ENCODE peak calls at places on chromosomes 6 and 20, in seven cellular contexts. One of them, this sample, is unnamed.

GRCh38 chr6:14647311-14647710 is 529.7 kb downstream of the CD83 start:
- DNase-seq in adrenal gland: no peak
- DNase-seq in tibial nerve: no peak
- DNase-seq in gastrocnemius medialis: peak; percentile 26
- DNase-seq in uterus: no peak
- DNase-seq in endothelial cell of umbilical vein: no peak
- DNase-seq in IMR-90: no peak
- DNase-seq in this sample: no peak

GRCh38 chr20:37142708-37143107 is 36.4 kb upstream of the RPN2 start:
- DNase-seq in gastrocnemius medialis: no peak
- DNase-seq in endothelial cell of umbilical vein: no peak
- DNase-seq in IMR-90: peak; percentile 6
- DNase-seq in uterus: no peak
- DNase-seq in adrenal gland: no peak
- DNase-seq in tibial nerve: no peak
- DNase-seq in this sample: no peak

GRCh38 chr6:75204222-75204958 is 1.5 kb downstream of the COL12A1 start:
- DNase-seq in adrenal gland: peak; percentile 57
- DNase-seq in tibial nerve: peak; percentile 74
- DNase-seq in endothelial cell of umbilical vein: peak; percentile 90
- DNase-seq in uterus: peak; percentile 86
- DNase-seq in gastrocnemius medialis: peak; percentile 58
- DNase-seq in IMR-90: peak; percentile 96
- DNase-seq in this sample: peak; percentile 66

GRCh38 chr6:169849396-169849795 is 98.0 kb downstream of the ERMARD start:
- DNase-seq in IMR-90: no peak
- DNase-seq in adrenal gland: no peak
- DNase-seq in gastrocnemius medialis: no peak
- DNase-seq in uterus: no peak
- DNase-seq in endothelial cell of umbilical vein: no peak
- DNase-seq in tibial nerve: no peak
- DNase-seq in this sample: no peak

GRCh38 chr20:63064745-63065711 is 58.3 kb upstream of the BHLHE23 start:
- DNase-seq in endothelial cell of umbilical vein: no peak
- DNase-seq in adrenal gland: no peak
- DNase-seq in IMR-90: no peak
- DNase-seq in uterus: no peak
- DNase-seq in gastrocnemius medialis: peak; percentile 1
- DNase-seq in tibial nerve: no peak
- DNase-seq in this sample: peak; percentile 39

GRCh38 chr20:21259346-21259745 is 43.8 kb upstream of the XRN2 start:
- DNase-seq in endothelial cell of umbilical vein: no peak
- DNase-seq in uterus: no peak
- DNase-seq in tibial nerve: no peak
- DNase-seq in gastrocnemius medialis: no peak
- DNase-seq in adrenal gland: no peak
- DNase-seq in IMR-90: no peak
- DNase-seq in this sample: no peak

GRCh38 chr6:64084201-64084663 is 448.6 kb downstream of the PHF3 start:
- DNase-seq in uterus: no peak
- DNase-seq in gastrocnemius medialis: no peak
- DNase-seq in adrenal gland: no peak
- DNase-seq in IMR-90: no peak
- DNase-seq in tibial nerve: no peak
- DNase-seq in endothelial cell of umbilical vein: no peak
- DNase-seq in this sample: no peak

GRCh38 chr6:19394687-19395086 is 442.5 kb upstream of the ID4 start:
- DNase-seq in endothelial cell of umbilical vein: no peak
- DNase-seq in tibial nerve: no peak
- DNase-seq in adrenal gland: no peak
- DNase-seq in gastrocnemius medialis: no peak
- DNase-seq in uterus: no peak
- DNase-seq in IMR-90: no peak
- DNase-seq in this sample: no peak

GRCh38 chr6:46790359-46790874 is 2.8 kb upstream of the MEP1A start:
- DNase-seq in uterus: no peak
- DNase-seq in endothelial cell of umbilical vein: no peak
- DNase-seq in adrenal gland: no peak
- DNase-seq in tibial nerve: no peak
- DNase-seq in IMR-90: no peak
- DNase-seq in gastrocnemius medialis: no peak
- DNase-seq in this sample: no peak

GRCh38 chr6:168045141-168045691 is 33.8 kb downstream of the FRMD1 start:
- DNase-seq in adrenal gland: no peak
- DNase-seq in gastrocnemius medialis: no peak
- DNase-seq in uterus: no peak
- DNase-seq in endothelial cell of umbilical vein: no peak
- DNase-seq in IMR-90: no peak
- DNase-seq in tibial nerve: no peak
- DNase-seq in this sample: no peak

GRCh38 chr6:24924956-24925355 is 10.8 kb downstream of the RIPOR2 start:
- DNase-seq in adrenal gland: no peak
- DNase-seq in IMR-90: no peak
- DNase-seq in gastrocnemius medialis: no peak
- DNase-seq in endothelial cell of umbilical vein: no peak
- DNase-seq in uterus: no peak
- DNase-seq in tibial nerve: no peak
- DNase-seq in this sample: no peak

GRCh38 chr6:138429731-138430130 is 25.7 kb downstream of the HEBP2 start:
- DNase-seq in tibial nerve: no peak
- DNase-seq in endothelial cell of umbilical vein: no peak
- DNase-seq in adrenal gland: no peak
- DNase-seq in uterus: no peak
- DNase-seq in IMR-90: peak; percentile 15
- DNase-seq in gastrocnemius medialis: no peak
- DNase-seq in this sample: no peak

GRCh38 chr6:144339859-144340452 is 54.8 kb downstream of the UTRN start:
- DNase-seq in gastrocnemius medialis: no peak
- DNase-seq in tibial nerve: no peak
- DNase-seq in uterus: no peak
- DNase-seq in adrenal gland: no peak
- DNase-seq in endothelial cell of umbilical vein: no peak
- DNase-seq in IMR-90: no peak
- DNase-seq in this sample: no peak

GRCh38 chr6:29631860-29632731 is 887 bp downstream of the GABBR1 start:
- DNase-seq in endothelial cell of umbilical vein: peak; percentile 36
- DNase-seq in adrenal gland: peak; percentile 46
- DNase-seq in gastrocnemius medialis: peak; percentile 24
- DNase-seq in uterus: peak; percentile 83
- DNase-seq in tibial nerve: peak; percentile 27
- DNase-seq in IMR-90: peak; percentile 55
- DNase-seq in this sample: peak; percentile 64

GRCh38 chr6:15508363-15509330 is 154.2 kb downstream of the DTNBP1 start:
- DNase-seq in uterus: no peak
- DNase-seq in endothelial cell of umbilical vein: no peak
- DNase-seq in adrenal gland: no peak
- DNase-seq in IMR-90: peak; percentile 16
- DNase-seq in gastrocnemius medialis: peak; percentile 10
- DNase-seq in tibial nerve: no peak
- DNase-seq in this sample: no peak

GRCh38 chr6:52417675-52418111 is 2.4 kb upstream of the EFHC1 start:
- DNase-seq in gastrocnemius medialis: no peak
- DNase-seq in adrenal gland: no peak
- DNase-seq in endothelial cell of umbilical vein: peak; percentile 89
- DNase-seq in tibial nerve: no peak
- DNase-seq in uterus: no peak
- DNase-seq in IMR-90: peak; percentile 68
- DNase-seq in this sample: no peak

GRCh38 chr6:91268941-91269340 is 682.1 kb upstream of the MAP3K7 start:
- DNase-seq in tibial nerve: no peak
- DNase-seq in uterus: no peak
- DNase-seq in adrenal gland: no peak
- DNase-seq in IMR-90: no peak
- DNase-seq in gastrocnemius medialis: no peak
- DNase-seq in endothelial cell of umbilical vein: no peak
- DNase-seq in this sample: no peak

GRCh38 chr6:148857817-148858390 is 111.1 kb downstream of the UST start:
- DNase-seq in uterus: no peak
- DNase-seq in endothelial cell of umbilical vein: no peak
- DNase-seq in tibial nerve: no peak
- DNase-seq in adrenal gland: no peak
- DNase-seq in IMR-90: peak; percentile 95
- DNase-seq in gastrocnemius medialis: no peak
- DNase-seq in this sample: no peak

GRCh38 chr6:137763436-137763835 is 103.6 kb upstream of the TNFAIP3 start:
- DNase-seq in gastrocnemius medialis: no peak
- DNase-seq in IMR-90: no peak
- DNase-seq in adrenal gland: no peak
- DNase-seq in endothelial cell of umbilical vein: no peak
- DNase-seq in uterus: no peak
- DNase-seq in tibial nerve: no peak
- DNase-seq in this sample: no peak

GRCh38 chr6:118719351-118720124 is 68.1 kb upstream of the CEP85L start:
- DNase-seq in gastrocnemius medialis: no peak
- DNase-seq in adrenal gland: no peak
- DNase-seq in endothelial cell of umbilical vein: no peak
- DNase-seq in uterus: no peak
- DNase-seq in IMR-90: no peak
- DNase-seq in tibial nerve: no peak
- DNase-seq in this sample: no peak

GRCh38 chr6:3500262-3501001 is 43.6 kb upstream of the SLC22A23 start:
- DNase-seq in IMR-90: peak; percentile 71
- DNase-seq in uterus: no peak
- DNase-seq in endothelial cell of umbilical vein: peak; percentile 67
- DNase-seq in gastrocnemius medialis: no peak
- DNase-seq in adrenal gland: no peak
- DNase-seq in tibial nerve: peak; percentile 12
- DNase-seq in this sample: no peak

GRCh38 chr6:36976005-36976261 is 10.1 kb downstream of the MTCH1 start:
- DNase-seq in endothelial cell of umbilical vein: no peak
- DNase-seq in IMR-90: no peak
- DNase-seq in adrenal gland: no peak
- DNase-seq in uterus: no peak
- DNase-seq in gastrocnemius medialis: no peak
- DNase-seq in tibial nerve: no peak
- DNase-seq in this sample: no peak
- H3K4me1 ChIP-seq in endothelial cell of umbilical vein: no peaks in the 10 kb centered on the region
- H3K4me1 ChIP-seq in IMR-90: peaks cover 3% of the 10 kb centered on the region
- H3K4me1 ChIP-seq in adrenal gland: peaks cover 17% of the 10 kb centered on the region
- H3K4me1 ChIP-seq in uterus: no peaks in the 10 kb centered on the region
- H3K4me1 ChIP-seq in gastrocnemius medialis: peaks cover 24% of the 10 kb centered on the region
- H3K4me1 ChIP-seq in tibial nerve: no peaks in the 10 kb centered on the region
- H3K4me1 ChIP-seq in this sample: no peaks in the 10 kb centered on the region

GRCh38 chr20:38952153-38952552 is 10.0 kb upstream of the DHX35 start:
- DNase-seq in adrenal gland: no peak
- DNase-seq in uterus: no peak
- DNase-seq in endothelial cell of umbilical vein: no peak
- DNase-seq in gastrocnemius medialis: no peak
- DNase-seq in IMR-90: no peak
- DNase-seq in tibial nerve: no peak
- DNase-seq in this sample: no peak
- TF ChIP-seq POLR2A in adrenal gland: no peak
- TF ChIP-seq POLR2A in uterus: no peak
- TF ChIP-seq POLR2A in endothelial cell of umbilical vein: no peak
- TF ChIP-seq POLR2A in gastrocnemius medialis: no peak
- TF ChIP-seq POLR2A in IMR-90: no peak
- TF ChIP-seq POLR2A in tibial nerve: no peak
- TF ChIP-seq POLR2A in this sample: no peak

GRCh38 chr6:116106146-116106545 is 5.5 kb downstream of the NT5DC1 start:
- DNase-seq in IMR-90: no peak
- DNase-seq in tibial nerve: no peak
- DNase-seq in endothelial cell of umbilical vein: peak; percentile 14
- DNase-seq in uterus: no peak
- DNase-seq in adrenal gland: no peak
- DNase-seq in gastrocnemius medialis: no peak
- DNase-seq in this sample: no peak
- H3K4me1 ChIP-seq in IMR-90: peaks cover 20% of the 10 kb centered on the region
- H3K4me1 ChIP-seq in tibial nerve: peaks cover 11% of the 10 kb centered on the region
- H3K4me1 ChIP-seq in endothelial cell of umbilical vein: peaks cover 14% of the 10 kb centered on the region
- H3K4me1 ChIP-seq in uterus: no peaks in the 10 kb centered on the region
- H3K4me1 ChIP-seq in adrenal gland: peaks cover 25% of the 10 kb centered on the region
- H3K4me1 ChIP-seq in gastrocnemius medialis: peaks cover 44% of the 10 kb centered on the region
- H3K4me1 ChIP-seq in this sample: no peaks in the 10 kb centered on the region

DNA sequence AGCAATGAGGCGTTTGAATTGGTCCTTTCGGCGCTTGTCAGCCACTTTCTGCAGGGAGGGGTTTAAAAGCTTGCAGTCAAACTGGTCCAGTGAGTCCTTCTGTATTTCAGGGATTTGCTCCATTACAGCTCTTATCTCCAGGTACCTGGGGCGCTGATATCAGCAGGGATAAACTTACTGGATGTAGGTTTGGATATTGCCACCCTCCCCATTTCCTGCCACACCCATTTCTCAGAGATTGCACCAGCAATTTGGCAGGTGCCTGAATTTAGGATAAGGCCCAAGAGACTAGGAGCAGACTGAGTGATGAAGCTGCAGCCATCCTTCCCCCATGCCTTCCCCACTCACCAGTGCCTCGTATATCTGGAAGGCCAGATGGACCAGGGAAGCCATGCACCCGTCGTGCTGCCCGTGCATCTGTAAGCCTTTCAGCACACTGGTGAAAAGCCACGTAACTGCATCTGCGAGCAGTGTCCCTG is 7.6 kb downstream of the POLR1C start:
- DNase-seq in uterus: no peak
- DNase-seq in IMR-90: no peak
- DNase-seq in tibial nerve: no peak
- DNase-seq in gastrocnemius medialis: no peak
- DNase-seq in adrenal gland: no peak
- DNase-seq in endothelial cell of umbilical vein: no peak
- DNase-seq in this sample: no peak
- TF ChIP-seq POLR2A in uterus: no peak
- TF ChIP-seq POLR2A in IMR-90: no peak
- TF ChIP-seq POLR2A in tibial nerve: no peak
- TF ChIP-seq POLR2A in gastrocnemius medialis: no peak
- TF ChIP-seq POLR2A in adrenal gland: no peak
- TF ChIP-seq POLR2A in endothelial cell of umbilical vein: no peak
- TF ChIP-seq POLR2A in this sample: no peak

This sample was measured in right lobe of liver.